ENCODE peak calls at places on chromosomes 6 and 20, in four cellular contexts. One of them, this sample, is unnamed.

GRCh38 chr6:3402310-3403243 is 54.3 kb downstream of the SLC22A23 start:
- DNase-seq in A549: no peak
- DNase-seq in cardiac muscle cell: no peak
- DNase-seq in GM23338: no peak
- DNase-seq in this sample: no peak

GRCh38 chr20:50804453-50805348 is 9.8 kb downstream of the BCAS4 start:
- DNase-seq in cardiac muscle cell: no peak
- DNase-seq in GM23338: no peak
- DNase-seq in A549: no peak
- DNase-seq in this sample: no peak

GRCh38 chr6:2687456-2687855 is 63.3 kb downstream of the MYLK4 start:
- DNase-seq in cardiac muscle cell: no peak
- DNase-seq in GM23338: no peak
- DNase-seq in A549: no peak
- DNase-seq in this sample: no peak

GRCh38 chr20:43844778-43845614 is 69.7 kb upstream of the TOX2 start:
- DNase-seq in cardiac muscle cell: no peak
- DNase-seq in A549: peak
- DNase-seq in GM23338: no peak
- DNase-seq in this sample: no peak

GRCh38 chr20:42046686-42047085 is 428.5 kb upstream of the CHD6 start:
- DNase-seq in A549: no peak
- DNase-seq in GM23338: no peak
- DNase-seq in cardiac muscle cell: no peak
- DNase-seq in this sample: no peak

GRCh38 chr6:146354451-146354850 is 189.2 kb upstream of the RAB32 start:
- DNase-seq in GM23338: no peak
- DNase-seq in A549: peak
- DNase-seq in cardiac muscle cell: no peak
- DNase-seq in this sample: no peak

GRCh38 chr20:17202668-17203067 is 24.2 kb upstream of the PCSK2 start:
- DNase-seq in A549: no peak
- DNase-seq in cardiac muscle cell: peak
- DNase-seq in GM23338: peak
- DNase-seq in this sample: no peak

GRCh38 chr6:30483677-30484279 is 5.5 kb upstream of the HLA-E start:
- DNase-seq in A549: peak
- DNase-seq in cardiac muscle cell: peak
- DNase-seq in GM23338: peak
- DNase-seq in this sample: peak

GRCh38 chr20:33480071-33480470 is 9.8 kb upstream of the CBFA2T2 start:
- DNase-seq in A549: no peak
- DNase-seq in GM23338: no peak
- DNase-seq in cardiac muscle cell: no peak
- DNase-seq in this sample: no peak

GRCh38 chr20:3670511-3670910 is 7.3 kb upstream of the GFRA4 start:
- DNase-seq in GM23338: peak
- DNase-seq in cardiac muscle cell: peak
- DNase-seq in A549: no peak
- DNase-seq in this sample: peak

GRCh38 chr6:142374965-142375733 is 73.3 kb downstream of the ADGRG6 start:
- DNase-seq in cardiac muscle cell: peak
- DNase-seq in A549: peak
- DNase-seq in GM23338: no peak
- DNase-seq in this sample: no peak

GRCh38 chr20:11182715-11183114 is 508.9 kb upstream of the JAG1 start:
- DNase-seq in cardiac muscle cell: no peak
- DNase-seq in A549: no peak
- DNase-seq in GM23338: no peak
- DNase-seq in this sample: no peak

GRCh38 chr20:47566269-47566668 is 64.6 kb downstream of the NCOA3 start:
- DNase-seq in GM23338: no peak
- DNase-seq in A549: no peak
- DNase-seq in cardiac muscle cell: no peak
- DNase-seq in this sample: no peak

GRCh38 chr6:39610229-39610628 is 115.0 kb downstream of the KIF6 start:
- DNase-seq in cardiac muscle cell: no peak
- DNase-seq in A549: no peak
- DNase-seq in GM23338: peak
- DNase-seq in this sample: no peak

GRCh38 chr20:47574616-47575401 is 73.1 kb downstream of the NCOA3 start:
- DNase-seq in cardiac muscle cell: peak
- DNase-seq in GM23338: peak
- DNase-seq in A549: peak
- DNase-seq in this sample: no peak

GRCh38 chr6:113654396-113654795 is 202.7 kb upstream of the MARCKS start:
- DNase-seq in cardiac muscle cell: no peak
- DNase-seq in GM23338: no peak
- DNase-seq in A549: peak
- DNase-seq in this sample: no peak

GRCh38 chr6:5996701-5997419 is 9.9 kb downstream of the NRN1 start:
- DNase-seq in GM23338: peak
- DNase-seq in cardiac muscle cell: peak
- DNase-seq in A549: no peak
- DNase-seq in this sample: peak

GRCh38 chr6:5994234-5994998 is 12.3 kb downstream of the NRN1 start:
- DNase-seq in GM23338: peak
- DNase-seq in A549: no peak
- DNase-seq in cardiac muscle cell: no peak
- DNase-seq in this sample: no peak

GRCh38 chr6:5997420-5998093 is 9.2 kb downstream of the NRN1 start:
- DNase-seq in cardiac muscle cell: no peak
- DNase-seq in A549: no peak
- DNase-seq in GM23338: peak
- DNase-seq in this sample: peak

GRCh38 chr6:5995705-5996686 is 10.7 kb downstream of the NRN1 start:
- DNase-seq in cardiac muscle cell: peak
- DNase-seq in GM23338: peak
- DNase-seq in A549: peak
- DNase-seq in this sample: peak

GRCh38 chr6:5994999-5995698 is 11.6 kb downstream of the NRN1 start:
- DNase-seq in cardiac muscle cell: no peak
- DNase-seq in GM23338: no peak
- DNase-seq in A549: no peak
- DNase-seq in this sample: no peak
- H3K27ac ChIP-seq in cardiac muscle cell: no peak
- H3K27ac ChIP-seq in GM23338: no peak
- H3K27ac ChIP-seq in A549: no peak
- H3K27ac ChIP-seq in this sample: no peak

DNA sequence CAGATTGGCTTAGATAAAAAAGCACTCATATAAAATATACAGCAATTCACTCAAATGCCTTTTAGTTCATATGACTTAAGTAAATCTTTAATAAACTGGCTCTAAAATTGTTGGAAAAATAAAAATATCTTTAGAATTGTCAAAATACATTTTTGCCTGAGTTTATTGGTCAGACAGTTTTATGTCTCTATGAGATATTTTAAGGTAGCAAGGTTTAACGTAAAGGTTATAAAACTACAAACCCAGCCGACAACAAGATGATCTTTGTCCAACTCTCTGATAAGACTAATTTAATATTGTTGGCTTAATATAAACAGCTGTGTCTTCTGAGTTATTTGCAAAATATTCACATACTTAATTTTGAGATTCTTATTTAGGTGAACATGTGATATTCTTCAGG is 39.5 kb downstream of the RNASET2 start:
- DNase-seq in GM23338: no peak
- DNase-seq in cardiac muscle cell: no peak
- DNase-seq in A549: no peak
- DNase-seq in this sample: no peak
- H3K4me3 ChIP-seq in GM23338: no peak
- H3K4me3 ChIP-seq in cardiac muscle cell: no peak
- H3K4me3 ChIP-seq in A549: no peak
- H3K4me3 ChIP-seq in this sample: no peak

GRCh38 chr6:44169886-44170570 is 11.4 kb downstream of the CAPN11 start:
- DNase-seq in A549: no peak
- DNase-seq in GM23338: no peak
- DNase-seq in cardiac muscle cell: no peak
- DNase-seq in this sample: no peak

GRCh38 chr6:44169154-44169553 is 10.5 kb downstream of the CAPN11 start:
- DNase-seq in A549: no peak
- DNase-seq in cardiac muscle cell: no peak
- DNase-seq in GM23338: no peak
- DNase-seq in this sample: no peak

GRCh38 chr6:44172759-44173500 is 14.3 kb downstream of the CAPN11 start:
- DNase-seq in A549: peak
- DNase-seq in GM23338: peak
- DNase-seq in cardiac muscle cell: peak
- DNase-seq in this sample: peak

GRCh38 chr6:44176130-44176934 is 17.7 kb downstream of the CAPN11 start:
- DNase-seq in cardiac muscle cell: no peak
- DNase-seq in A549: no peak
- DNase-seq in GM23338: no peak
- DNase-seq in this sample: no peak

DNA sequence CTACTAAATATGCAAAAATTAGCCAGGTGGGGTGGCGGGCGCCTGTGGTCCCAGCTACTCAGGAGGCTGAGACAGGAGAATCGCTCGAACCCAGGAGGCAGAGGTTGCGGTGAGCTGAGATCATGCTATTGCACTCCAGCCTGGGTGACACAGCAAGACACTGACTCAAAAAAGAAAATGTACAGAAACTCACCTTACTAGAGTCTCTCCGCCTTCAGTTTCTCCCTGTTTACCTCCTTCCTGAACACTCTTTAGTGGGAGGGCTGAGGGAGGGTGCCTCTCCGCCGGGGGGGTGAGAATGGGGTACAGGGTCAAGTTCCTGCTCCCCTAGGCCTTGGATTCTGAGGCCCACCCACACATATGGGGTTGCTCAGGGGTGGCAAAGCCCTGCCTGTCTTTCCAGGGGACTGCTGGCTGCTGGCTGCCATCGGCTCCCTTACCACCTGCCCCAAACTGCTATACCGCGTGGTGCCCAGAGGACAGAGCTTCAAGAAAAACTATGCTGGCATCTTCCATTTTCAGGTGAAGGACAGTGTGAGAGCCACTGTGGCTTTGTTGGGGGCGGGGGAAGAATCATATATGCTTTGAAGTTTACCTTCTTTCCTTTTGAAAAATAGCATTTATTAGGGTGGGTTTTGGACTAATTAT is 13.4 kb downstream of the CAPN11 start:
- DNase-seq in cardiac muscle cell: no peak
- DNase-seq in A549: no peak
- DNase-seq in GM23338: no peak
- DNase-seq in this sample: no peak
- TF ChIP-seq CTCF in cardiac muscle cell: no peak
- TF ChIP-seq CTCF in A549: no peak
- TF ChIP-seq CTCF in GM23338: no peak
- TF ChIP-seq CTCF in this sample: no peak

DNA sequence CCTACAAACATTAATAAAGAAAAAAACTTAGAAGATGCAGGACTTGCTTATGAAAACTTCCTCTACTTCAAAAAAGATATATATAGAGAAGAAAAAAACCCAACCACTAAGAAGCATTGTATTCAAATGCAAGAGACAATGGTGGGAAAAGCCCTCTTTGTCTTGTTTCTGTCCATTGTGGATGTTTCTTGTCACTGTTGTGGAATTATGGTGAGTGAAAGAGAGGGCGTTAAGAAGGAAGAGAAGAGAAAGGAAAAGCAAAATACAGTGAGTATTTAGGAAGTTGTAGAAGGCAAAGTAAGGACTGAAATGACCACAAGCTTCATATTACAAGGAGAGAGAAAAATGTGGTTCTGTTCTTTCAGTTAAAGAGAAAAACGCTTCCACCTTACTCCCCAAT is 14.1 kb upstream of the THBD start:
- DNase-seq in GM23338: no peak
- DNase-seq in cardiac muscle cell: no peak
- DNase-seq in A549: no peak
- DNase-seq in this sample: no peak
- H3K27ac ChIP-seq in GM23338: no peak
- H3K27ac ChIP-seq in cardiac muscle cell: no peak
- H3K27ac ChIP-seq in A549: no peak
- H3K27ac ChIP-seq in this sample: no peak

DNA sequence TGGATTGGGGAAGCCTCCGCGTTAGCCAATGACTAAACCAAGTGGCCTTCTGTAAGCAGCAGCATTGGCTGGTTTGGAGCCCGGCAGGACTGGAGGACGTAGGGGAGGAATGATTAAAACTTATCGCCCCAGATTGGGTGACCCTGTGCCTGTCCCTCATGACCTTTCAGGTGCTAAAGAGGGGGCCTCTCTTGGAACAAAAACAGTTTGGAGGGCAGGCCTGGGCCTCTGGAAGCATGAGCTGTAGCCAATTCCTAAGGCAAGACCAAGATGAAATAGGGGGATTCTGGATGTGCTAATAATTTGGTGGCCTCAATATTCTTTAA is 1.4 kb downstream of the GMPR start:
- DNase-seq in cardiac muscle cell: no peak
- DNase-seq in A549: peak
- DNase-seq in GM23338: peak
- DNase-seq in this sample: no peak
- H3K4me3 ChIP-seq in cardiac muscle cell: no peak
- H3K4me3 ChIP-seq in A549: no peak
- H3K4me3 ChIP-seq in GM23338: peak
- H3K4me3 ChIP-seq in this sample: no peak